ENCODE peak calls at places on chromosomes 2 and 18, in seven cellular contexts. One of them, this sample, is unnamed.

GRCh38 chr2:47437287-47437686 is 34.3 kb downstream of the MSH2 start:
- DNase-seq in GM23338: peak
- DNase-seq in kidney: no peak
- DNase-seq in pancreas: no peak
- DNase-seq in hepatocyte: peak
- DNase-seq in esophagus squamous epithelium: no peak
- DNase-seq in body of pancreas: no peak
- DNase-seq in this sample: no peak

GRCh38 chr2:233072838-233073237 is 12.7 kb downstream of the INPP5D start:
- DNase-seq in GM23338: no peak
- DNase-seq in kidney: peak
- DNase-seq in pancreas: no peak
- DNase-seq in hepatocyte: no peak
- DNase-seq in esophagus squamous epithelium: no peak
- DNase-seq in body of pancreas: no peak
- DNase-seq in this sample: no peak

GRCh38 chr18:7021994-7022840 is 95.4 kb downstream of the LAMA1 start:
- DNase-seq in GM23338: no peak
- DNase-seq in kidney: no peak
- DNase-seq in pancreas: peak
- DNase-seq in hepatocyte: peak
- DNase-seq in esophagus squamous epithelium: no peak
- DNase-seq in body of pancreas: peak
- DNase-seq in this sample: no peak

GRCh38 chr18:50011813-50012445 is 183.0 kb downstream of the MYO5B start:
- DNase-seq in GM23338: no peak
- DNase-seq in kidney: no peak
- DNase-seq in pancreas: no peak
- DNase-seq in hepatocyte: no peak
- DNase-seq in esophagus squamous epithelium: no peak
- DNase-seq in body of pancreas: no peak
- DNase-seq in this sample: no peak

GRCh38 chr2:74267068-74267467 is 68.7 kb downstream of the MTHFD2 start:
- DNase-seq in GM23338: peak
- DNase-seq in kidney: no peak
- DNase-seq in pancreas: no peak
- DNase-seq in hepatocyte: peak
- DNase-seq in esophagus squamous epithelium: no peak
- DNase-seq in body of pancreas: no peak
- DNase-seq in this sample: no peak

GRCh38 chr2:75022516-75022915 is 64.1 kb downstream of the POLE4 start:
- DNase-seq in GM23338: no peak
- DNase-seq in kidney: no peak
- DNase-seq in pancreas: no peak
- DNase-seq in hepatocyte: no peak
- DNase-seq in esophagus squamous epithelium: no peak
- DNase-seq in body of pancreas: no peak
- DNase-seq in this sample: no peak

GRCh38 chr18:55195863-55196262 is 236.6 kb upstream of the CCDC68 start:
- DNase-seq in GM23338: no peak
- DNase-seq in kidney: no peak
- DNase-seq in pancreas: no peak
- DNase-seq in hepatocyte: no peak
- DNase-seq in esophagus squamous epithelium: no peak
- DNase-seq in body of pancreas: no peak
- DNase-seq in this sample: no peak

GRCh38 chr18:23864620-23865019 is 149.9 kb upstream of the TTC39C start:
- DNase-seq in GM23338: no peak
- DNase-seq in kidney: no peak
- DNase-seq in pancreas: no peak
- DNase-seq in hepatocyte: no peak
- DNase-seq in esophagus squamous epithelium: no peak
- DNase-seq in body of pancreas: no peak
- DNase-seq in this sample: no peak

GRCh38 chr18:55585050-55585449 is 2.9 kb downstream of the TCF4 start:
- DNase-seq in GM23338: no peak
- DNase-seq in kidney: no peak
- DNase-seq in pancreas: no peak
- DNase-seq in hepatocyte: no peak
- DNase-seq in esophagus squamous epithelium: no peak
- DNase-seq in body of pancreas: no peak
- DNase-seq in this sample: no peak

GRCh38 chr2:233832414-233832813 is 21.9 kb downstream of the HJURP start:
- DNase-seq in GM23338: no peak
- DNase-seq in kidney: no peak
- DNase-seq in pancreas: no peak
- DNase-seq in hepatocyte: no peak
- DNase-seq in esophagus squamous epithelium: no peak
- DNase-seq in body of pancreas: no peak
- DNase-seq in this sample: no peak

GRCh38 chr2:134167015-134167414 is 86.9 kb upstream of the MGAT5 start:
- DNase-seq in GM23338: no peak
- DNase-seq in kidney: no peak
- DNase-seq in pancreas: no peak
- DNase-seq in hepatocyte: no peak
- DNase-seq in esophagus squamous epithelium: no peak
- DNase-seq in body of pancreas: no peak
- DNase-seq in this sample: no peak

GRCh38 chr18:74902170-74902465 is 304.4 kb downstream of the ZNF407 start:
- DNase-seq in GM23338: no peak
- DNase-seq in kidney: no peak
- DNase-seq in pancreas: no peak
- DNase-seq in hepatocyte: no peak
- DNase-seq in esophagus squamous epithelium: no peak
- DNase-seq in body of pancreas: no peak
- DNase-seq in this sample: no peak

GRCh38 chr18:58096658-58097057 is 52.6 kb downstream of the NEDD4L start:
- DNase-seq in GM23338: no peak
- DNase-seq in kidney: no peak
- DNase-seq in pancreas: no peak
- DNase-seq in hepatocyte: no peak
- DNase-seq in esophagus squamous epithelium: no peak
- DNase-seq in body of pancreas: no peak
- DNase-seq in this sample: no peak

GRCh38 chr2:156294945-156295580 is 37.5 kb downstream of the NR4A2 start:
- DNase-seq in GM23338: no peak
- DNase-seq in kidney: no peak
- DNase-seq in pancreas: no peak
- DNase-seq in hepatocyte: no peak
- DNase-seq in esophagus squamous epithelium: no peak
- DNase-seq in body of pancreas: no peak
- DNase-seq in this sample: no peak

GRCh38 chr2:132871829-132872228 is 201.8 kb upstream of the LYPD1 start:
- DNase-seq in GM23338: no peak
- DNase-seq in kidney: no peak
- DNase-seq in pancreas: no peak
- DNase-seq in hepatocyte: no peak
- DNase-seq in esophagus squamous epithelium: no peak
- DNase-seq in body of pancreas: no peak
- DNase-seq in this sample: no peak

GRCh38 chr2:47257837-47258436 is 102.8 kb upstream of the STPG4 start:
- DNase-seq in GM23338: no peak
- DNase-seq in kidney: no peak
- DNase-seq in pancreas: no peak
- DNase-seq in hepatocyte: no peak
- DNase-seq in esophagus squamous epithelium: no peak
- DNase-seq in body of pancreas: no peak
- DNase-seq in this sample: no peak

GRCh38 chr2:168346725-168347477 is 99.5 kb upstream of the STK39 start:
- DNase-seq in GM23338: peak
- DNase-seq in kidney: peak
- DNase-seq in pancreas: peak
- DNase-seq in hepatocyte: peak
- DNase-seq in esophagus squamous epithelium: no peak
- DNase-seq in body of pancreas: peak
- DNase-seq in this sample: no peak

GRCh38 chr2:203892207-203892606 is 24.6 kb downstream of the CTLA4 start:
- DNase-seq in GM23338: peak
- DNase-seq in kidney: no peak
- DNase-seq in pancreas: no peak
- DNase-seq in hepatocyte: no peak
- DNase-seq in esophagus squamous epithelium: no peak
- DNase-seq in body of pancreas: no peak
- DNase-seq in this sample: no peak

DNA sequence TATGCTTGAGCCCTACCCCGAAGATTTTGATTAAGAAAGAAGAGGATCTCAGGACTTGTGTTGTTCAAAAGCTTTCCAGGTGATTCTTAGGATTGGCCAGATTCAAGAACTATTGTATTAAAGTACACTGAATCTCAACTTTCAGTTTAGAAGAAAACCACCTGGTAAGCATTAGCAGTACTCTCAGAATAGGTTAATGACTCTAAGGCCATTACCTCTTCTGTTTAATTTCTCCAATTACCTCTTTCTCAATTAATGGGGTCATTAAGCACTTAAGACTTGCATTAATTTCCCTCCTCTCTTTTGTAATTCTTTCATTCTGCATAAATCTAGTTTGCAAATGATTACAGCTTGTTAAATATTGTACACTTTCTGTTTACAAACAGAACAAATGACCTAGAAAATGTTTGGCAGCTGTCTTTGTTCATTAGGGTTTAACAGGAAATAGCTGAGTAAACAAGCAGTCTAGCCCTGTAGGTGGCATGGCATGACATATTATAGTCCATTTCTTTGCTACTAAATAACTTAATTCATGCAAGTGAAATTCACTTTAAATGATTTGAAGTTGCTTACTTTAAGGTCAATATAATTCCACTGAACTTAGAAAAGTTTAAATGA is 20.4 kb upstream of the TDRD15 start:
- DNase-seq in GM23338: peak
- DNase-seq in kidney: no peak
- DNase-seq in pancreas: no peak
- DNase-seq in hepatocyte: no peak
- DNase-seq in esophagus squamous epithelium: no peak
- DNase-seq in body of pancreas: no peak
- DNase-seq in this sample: no peak
- TF ChIP-seq CTCF in GM23338: no peak
- TF ChIP-seq CTCF in kidney: no peak
- TF ChIP-seq CTCF in pancreas: no peak
- TF ChIP-seq CTCF in hepatocyte: no peak
- TF ChIP-seq CTCF in esophagus squamous epithelium: no peak
- TF ChIP-seq CTCF in body of pancreas: no peak
- TF ChIP-seq CTCF in this sample: no peak

GRCh38 chr2:63769915-63770314 is 71.8 kb upstream of the UGP2 start:
- DNase-seq in GM23338: no peak
- DNase-seq in kidney: no peak
- DNase-seq in pancreas: no peak
- DNase-seq in hepatocyte: no peak
- DNase-seq in esophagus squamous epithelium: no peak
- DNase-seq in body of pancreas: no peak
- DNase-seq in this sample: no peak
- TF ChIP-seq CTCF in GM23338: no peak
- TF ChIP-seq CTCF in kidney: no peak
- TF ChIP-seq CTCF in pancreas: no peak
- TF ChIP-seq CTCF in hepatocyte: no peak
- TF ChIP-seq CTCF in esophagus squamous epithelium: no peak
- TF ChIP-seq CTCF in body of pancreas: no peak
- TF ChIP-seq CTCF in this sample: no peak

GRCh38 chr18:3257627-3258120 is 4.3 kb upstream of the MYL12B start:
- DNase-seq in GM23338: no peak
- DNase-seq in kidney: no peak
- DNase-seq in pancreas: no peak
- DNase-seq in hepatocyte: no peak
- DNase-seq in esophagus squamous epithelium: no peak
- DNase-seq in body of pancreas: no peak
- DNase-seq in this sample: no peak
- TF ChIP-seq CTCF in GM23338: no peak
- TF ChIP-seq CTCF in kidney: no peak
- TF ChIP-seq CTCF in pancreas: no peak
- TF ChIP-seq CTCF in hepatocyte: no peak
- TF ChIP-seq CTCF in esophagus squamous epithelium: no peak
- TF ChIP-seq CTCF in body of pancreas: no peak
- TF ChIP-seq CTCF in this sample: no peak

GRCh38 chr2:207142461-207142860 is 23.3 kb downstream of the KLF7 start:
- DNase-seq in GM23338: no peak
- DNase-seq in kidney: no peak
- DNase-seq in pancreas: no peak
- DNase-seq in hepatocyte: no peak
- DNase-seq in esophagus squamous epithelium: no peak
- DNase-seq in body of pancreas: no peak
- DNase-seq in this sample: peak
- TF ChIP-seq CTCF in GM23338: peak
- TF ChIP-seq CTCF in kidney: no peak
- TF ChIP-seq CTCF in pancreas: no peak
- TF ChIP-seq CTCF in hepatocyte: peak
- TF ChIP-seq CTCF in esophagus squamous epithelium: peak
- TF ChIP-seq CTCF in body of pancreas: peak
- TF ChIP-seq CTCF in this sample: peak

DNA sequence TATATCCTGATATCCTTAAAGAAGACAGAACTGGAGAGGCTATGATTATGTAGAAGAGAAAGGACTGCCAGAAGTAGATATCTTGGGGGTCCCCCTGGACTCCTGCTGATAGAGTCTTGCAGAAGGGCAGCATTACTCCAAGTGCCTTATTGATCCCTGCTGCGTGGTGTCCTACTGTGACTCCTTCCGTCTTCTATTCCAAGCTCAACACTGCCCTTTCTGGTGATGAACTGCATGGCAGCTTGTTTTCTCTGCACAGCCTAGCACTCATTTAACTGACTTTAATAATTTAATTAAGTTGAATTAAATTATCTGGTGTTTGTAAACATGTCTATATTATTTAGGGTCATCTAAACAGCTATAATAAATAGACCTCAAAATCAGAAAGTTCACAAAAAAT is 194.1 kb upstream of the DSEL start:
- DNase-seq in GM23338: peak
- DNase-seq in kidney: no peak
- DNase-seq in pancreas: no peak
- DNase-seq in hepatocyte: peak
- DNase-seq in esophagus squamous epithelium: no peak
- DNase-seq in body of pancreas: no peak
- DNase-seq in this sample: no peak
- TF ChIP-seq CTCF in GM23338: peak
- TF ChIP-seq CTCF in kidney: peak
- TF ChIP-seq CTCF in pancreas: no peak
- TF ChIP-seq CTCF in hepatocyte: peak
- TF ChIP-seq CTCF in esophagus squamous epithelium: no peak
- TF ChIP-seq CTCF in body of pancreas: no peak
- TF ChIP-seq CTCF in this sample: no peak

DNA sequence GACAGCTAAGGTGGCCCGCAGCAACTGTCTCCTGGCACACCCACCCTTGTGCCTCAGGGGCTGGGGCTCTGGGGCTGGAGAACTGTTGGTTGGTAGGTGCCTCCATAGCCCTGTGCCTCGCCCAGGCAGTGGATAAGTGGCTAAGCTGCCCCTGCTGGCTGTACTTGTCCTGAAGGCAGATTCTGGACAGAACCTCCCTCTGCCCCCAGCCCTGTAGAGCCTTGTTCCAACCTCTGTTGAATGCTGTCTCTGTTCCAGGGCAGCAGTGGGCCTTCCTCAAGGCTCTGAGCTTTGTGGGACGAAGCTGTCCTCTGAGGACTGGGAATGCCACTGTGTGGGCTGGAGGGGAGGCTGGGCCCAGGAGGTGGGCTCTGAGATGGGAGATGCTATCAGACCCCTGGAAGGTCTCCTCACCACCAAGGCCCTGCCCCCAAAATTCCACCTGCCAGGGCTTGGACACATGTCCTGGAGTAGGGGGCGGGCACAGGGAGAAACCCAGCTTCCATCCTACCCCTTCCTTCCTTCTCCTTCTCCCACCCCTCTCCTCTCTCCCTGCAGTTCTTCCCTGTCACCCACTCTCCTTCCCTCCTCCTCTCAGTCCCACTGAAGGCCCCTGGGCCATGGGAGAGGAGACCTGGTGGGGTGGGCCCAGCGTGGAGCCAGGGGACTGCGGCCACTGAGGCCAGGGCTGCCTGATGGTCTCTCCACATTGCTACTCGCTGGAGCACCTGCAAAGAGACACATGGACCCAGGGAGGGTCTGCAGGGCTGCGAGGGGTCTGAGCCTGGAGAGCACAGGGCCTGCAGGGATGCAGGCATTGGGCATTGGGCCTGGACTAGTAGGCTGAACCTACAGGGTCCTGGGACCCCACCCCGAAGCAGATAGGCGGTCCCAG is 1.7 kb upstream of the PDCD1 start:
- DNase-seq in GM23338: no peak
- DNase-seq in kidney: peak
- DNase-seq in pancreas: no peak
- DNase-seq in hepatocyte: no peak
- DNase-seq in esophagus squamous epithelium: no peak
- DNase-seq in body of pancreas: no peak
- DNase-seq in this sample: peak
- TF ChIP-seq CTCF in GM23338: no peak
- TF ChIP-seq CTCF in kidney: no peak
- TF ChIP-seq CTCF in pancreas: no peak
- TF ChIP-seq CTCF in hepatocyte: no peak
- TF ChIP-seq CTCF in esophagus squamous epithelium: no peak
- TF ChIP-seq CTCF in body of pancreas: no peak
- TF ChIP-seq CTCF in this sample: no peak

This sample was measured in CD14-positive monocyte.